ENCODE peak calls at places on chromosomes 13 and 19, in four cellular contexts. N is amniotic epithelial cell, R is T1000, T is RPMI8226. M is an unnamed sample.

GRCh38 chr13:101949681-101950080 is 452.2 kb downstream of the FGF14 start:
- DNase-seq in N (no peak), R (no peak), T (no peak), M (no peak)

GRCh38 chr13:109622006-109622405 is 164.4 kb downstream of the IRS2 start:
- DNase-seq in N (no peak), R (no peak), T (no peak), M (no peak)

GRCh38 chr19:43562698-43563241 is 12.6 kb downstream of the XRCC1 start:
- DNase-seq in N (peak), R (peak), T (peak), M (no peak)

GRCh38 chr19:35114656-35115537 is 726 bp upstream of the FXYD3 start:
- DNase-seq in N (peak), R (no peak), T (peak), M (peak)

GRCh38 chr19:16067205-16067938 is 8.9 kb upstream of the TPM4 start:
- DNase-seq in N (no peak), R (no peak), T (peak), M (no peak)

GRCh38 chr19:32998722-32999121 is 26.7 kb downstream of the FAAP24 start:
- DNase-seq in N (no peak), R (no peak), T (no peak), M (no peak)

GRCh38 chr13:26019881-26020535 is 31.8 kb downstream of the SHISA2 start:
- DNase-seq in N (peak), R (no peak), T (no peak), M (no peak)

GRCh38 chr13:51665456-51665855 is 81.2 kb downstream of the WDFY2 start:
- DNase-seq in N (no peak), R (no peak), T (no peak), M (no peak)

GRCh38 chr13:32426981-32427851 is 714 bp downstream of the N4BP2L1 start:
- DNase-seq in N (no peak), R (no peak), T (peak), M (peak)

GRCh38 chr19:11191273-11191755 is 6.0 kb downstream of the KANK2 start:
- DNase-seq in N (peak), R (peak), T (no peak), M (no peak)